ENCODE peak calls at places on chromosome 20, in five cellular contexts. H, P, K, D and F are unnamed samples.

GRCh38 chr20:6566821-6567220 is 200.7 kb upstream of the BMP2 start:
- DNase-seq in K (no peak), P (no peak), H (no peak), D (no peak), F (no peak)

GRCh38 chr20:2401527-2401926 is 20.8 kb downstream of the TGM6 start:
- DNase-seq in H (no peak), D (no peak), P (no peak), K (no peak), F (no peak)

GRCh38 chr20:57596998-57597939 is 23.0 kb downstream of the ZBP1 start:
- DNase-seq in D (peak), K (peak), H (peak), P (no peak), F (peak)

GRCh38 chr20:57251949-57252348 is 14.5 kb downstream of the BMP7 start:
- DNase-seq in K (no peak), P (no peak), D (no peak), H (no peak), F (no peak)

GRCh38 chr20:2118783-2119182 is 17.2 kb downstream of the STK35 start:
- DNase-seq in K (no peak), H (no peak), P (no peak), D (no peak), F (no peak)

GRCh38 chr20:50557549-50558134 is 47.5 kb downstream of the PTPN1 start:
- DNase-seq in P (no peak), H (no peak), K (no peak), D (no peak), F (no peak)

GRCh38 chr20:62832212-62832922 is 15.5 kb downstream of the COL9A3 start:
- DNase-seq in P (no peak), K (peak), D (peak), H (no peak), F (no peak)

GRCh38 chr20:23363257-23363649 is 1.3 kb downstream of the GZF1 start:
- DNase-seq in K (no peak), D (no peak), P (no peak), H (no peak), F (no peak)

GRCh38 chr20:56429496-56429895 is 17.4 kb downstream of the CASS4 start:
- DNase-seq in H (no peak), P (no peak), K (no peak), D (no peak), F (no peak)

GRCh38 chr20:19709635-19710335 is 48.3 kb upstream of the RIN2 start:
- DNase-seq in H (no peak), D (no peak), P (no peak), K (no peak), F (no peak)

GRCh38 chr20:49505518-49505917 is 23.1 kb upstream of the KCNB1 start:
- DNase-seq in K (no peak), D (peak), H (no peak), P (no peak), F (peak)

GRCh38 chr20:21006611-21007010 is 99.5 kb downstream of the LINC00237 start:
- DNase-seq in H (no peak), K (no peak), D (no peak), P (no peak), F (no peak)

GRCh38 chr20:58224974-58225373 is 3.5 kb downstream of the ANKRD60 start:
- DNase-seq in P (no peak), H (no peak), K (no peak), D (no peak), F (no peak)

GRCh38 chr20:39851459-39851858 is 837.6 kb downstream of the MAFB start:
- DNase-seq in D (no peak), P (no peak), K (no peak), H (no peak), F (no peak)

GRCh38 chr20:24909086-24909780 is 39.8 kb upstream of the CST7 start:
- DNase-seq in D (no peak), P (no peak), H (no peak), K (no peak), F (no peak)

GRCh38 chr20:18837710-18838109 is 24.1 kb downstream of the SCP2D1 start:
- DNase-seq in P (no peak), D (no peak), K (no peak), H (no peak), F (no peak)

GRCh38 chr20:46709459-46710148 is at the start of gene SLC2A10:
- DNase-seq in H (no peak), K (no peak), P (no peak), D (peak), F (no peak)